ENCODE peak calls at places on chromosome 19, in four cellular contexts. One of them, this sample, is unnamed.

GRCh38 chr19:5932593-5933262 is 18.7 kb downstream of the CAPS start:
- DNase-seq in psoas muscle: no peak
- DNase-seq in COR-L47: no peak
- DNase-seq in HEK293T: no peak
- DNase-seq in this sample: no peak

GRCh38 chr19:53158119-53158656 is 665 bp downstream of the ZNF347 start:
- DNase-seq in COR-L47: peak; percentile 7
- DNase-seq in psoas muscle: peak; percentile 63
- DNase-seq in HEK293T: no peak
- DNase-seq in this sample: peak; percentile 66

GRCh38 chr19:18662972-18663732 is 20.3 kb upstream of the CRTC1 start:
- DNase-seq in COR-L47: no peak
- DNase-seq in HEK293T: no peak
- DNase-seq in psoas muscle: no peak
- DNase-seq in this sample: no peak

GRCh38 chr19:2083174-2083854 is 12.8 kb downstream of the MOB3A start:
- DNase-seq in psoas muscle: peak; percentile 58
- DNase-seq in COR-L47: no peak
- DNase-seq in HEK293T: no peak
- DNase-seq in this sample: no peak

GRCh38 chr19:3844596-3844995 is 24.2 kb downstream of the ZFR2 start:
- DNase-seq in COR-L47: no peak
- DNase-seq in HEK293T: no peak
- DNase-seq in psoas muscle: no peak
- DNase-seq in this sample: no peak

GRCh38 chr19:15294591-15294990 is 37.7 kb downstream of the BRD4 start:
- DNase-seq in psoas muscle: no peak
- DNase-seq in COR-L47: no peak
- DNase-seq in HEK293T: no peak
- DNase-seq in this sample: no peak

GRCh38 chr19:51417107-51417806 is at the start of gene SIGLEC10:
- DNase-seq in psoas muscle: no peak
- DNase-seq in HEK293T: no peak
- DNase-seq in COR-L47: no peak
- DNase-seq in this sample: no peak

GRCh38 chr19:51034704-51035103 is at the start of gene KLK12:
- DNase-seq in COR-L47: no peak
- DNase-seq in psoas muscle: no peak
- DNase-seq in HEK293T: no peak
- DNase-seq in this sample: no peak

GRCh38 chr19:6667114-6667627 is 2.8 kb downstream of the TNFSF14 start:
- DNase-seq in COR-L47: no peak
- DNase-seq in HEK293T: no peak
- DNase-seq in psoas muscle: no peak
- DNase-seq in this sample: no peak

GRCh38 chr19:3471954-3472655 is 8.2 kb downstream of the SMIM24 start:
- DNase-seq in psoas muscle: peak; percentile 76
- DNase-seq in COR-L47: no peak
- DNase-seq in HEK293T: peak; percentile 69
- DNase-seq in this sample: peak; percentile 50

GRCh38 chr19:45276284-45276687 is 25.2 kb downstream of the MARK4 start:
- DNase-seq in psoas muscle: no peak
- DNase-seq in COR-L47: peak; percentile 12
- DNase-seq in HEK293T: no peak
- DNase-seq in this sample: peak; percentile 49

GRCh38 chr19:6730153-6730804 is 7.1 kb downstream of the GPR108 start:
- DNase-seq in HEK293T: peak; percentile 68
- DNase-seq in psoas muscle: peak; percentile 70
- DNase-seq in COR-L47: no peak
- DNase-seq in this sample: no peak

This sample was measured in retina.